ENCODE peak calls at places on chromosomes 7 and 10, in four cellular contexts. U is hepatocyte, E is endothelial cell, A is C1 segment of cervical spinal cord. N is an unnamed sample.

GRCh38 chr7:42534441-42534840 is 297.4 kb upstream of the GLI3 start:
- DNase-seq in U (no peak), E (no peak), A (no peak), N (no peak)

GRCh38 chr10:95295031-95295755 is 4.4 kb upstream of the PDLIM1 start:
- DNase-seq in U (peak; percentile 64), E (peak; percentile 60), A (no peak), N (peak; percentile 16)

GRCh38 chr7:214410-215212 is 22.2 kb downstream of the FAM20C start:
- DNase-seq in U (peak; percentile 60), E (no peak), A (no peak), N (no peak)

GRCh38 chr7:99193527-99194214 is 14.2 kb downstream of the KPNA7 start:
- DNase-seq in U (no peak), E (no peak), A (no peak), N (no peak)

GRCh38 chr7:155669717-155670505 is 25.4 kb downstream of the RBM33 start:
- DNase-seq in U (no peak), E (no peak), A (peak; percentile 49), N (no peak)

GRCh38 chr7:74272305-74273038 is 16.7 kb upstream of the CLIP2 start:
- DNase-seq in U (peak; percentile 75), E (peak; percentile 75), A (peak; percentile 71), N (no peak)

GRCh38 chr7:101172854-101173751 is 7.0 kb downstream of the NAT16 start:
- DNase-seq in U (peak; percentile 46), E (no peak), A (peak; percentile 17), N (no peak)

GRCh38 chr7:114627231-114627630 is 212.6 kb downstream of the FOXP2 start:
- DNase-seq in U (no peak), E (no peak), A (no peak), N (no peak)

GRCh38 chr10:61078542-61078941 is 134.6 kb upstream of the RHOBTB1 start:
- DNase-seq in U (no peak), E (no peak), A (no peak), N (no peak)